ENCODE peak calls at places on chromosomes 13 and 19, in six cellular contexts. One of them, this sample, is unnamed.

GRCh38 chr13:32650705-32651311 is 64.6 kb downstream of the PDS5B start:
- DNase-seq in nephron progenitor cell: peak
- DNase-seq in choroid plexus epithelial cell: peak
- DNase-seq in A673: peak
- DNase-seq in type B pancreatic cell: no peak
- DNase-seq in tibial artery: no peak
- DNase-seq in this sample: peak

GRCh38 chr19:13103961-13104847 is 1.5 kb upstream of the LYL1 start:
- DNase-seq in tibial artery: peak
- DNase-seq in type B pancreatic cell: no peak
- DNase-seq in choroid plexus epithelial cell: no peak
- DNase-seq in nephron progenitor cell: peak
- DNase-seq in A673: no peak
- DNase-seq in this sample: peak

GRCh38 chr13:48292650-48293049 is 10.9 kb upstream of the RB1 start:
- DNase-seq in tibial artery: no peak
- DNase-seq in type B pancreatic cell: no peak
- DNase-seq in A673: no peak
- DNase-seq in nephron progenitor cell: no peak
- DNase-seq in choroid plexus epithelial cell: no peak
- DNase-seq in this sample: no peak

GRCh38 chr13:101144808-101145419 is 271.4 kb downstream of the NALCN start:
- DNase-seq in nephron progenitor cell: peak
- DNase-seq in type B pancreatic cell: no peak
- DNase-seq in choroid plexus epithelial cell: peak
- DNase-seq in tibial artery: no peak
- DNase-seq in A673: peak
- DNase-seq in this sample: peak

GRCh38 chr13:33014291-33014690 is 1.9 kb upstream of the KL start:
- DNase-seq in tibial artery: no peak
- DNase-seq in type B pancreatic cell: no peak
- DNase-seq in nephron progenitor cell: no peak
- DNase-seq in A673: no peak
- DNase-seq in choroid plexus epithelial cell: no peak
- DNase-seq in this sample: no peak

GRCh38 chr19:30681162-30681996 is 309.2 kb downstream of the ZNF536 start:
- DNase-seq in nephron progenitor cell: no peak
- DNase-seq in A673: no peak
- DNase-seq in type B pancreatic cell: no peak
- DNase-seq in choroid plexus epithelial cell: no peak
- DNase-seq in tibial artery: no peak
- DNase-seq in this sample: no peak

GRCh38 chr13:99916366-99917103 is 55.0 kb downstream of the ZIC5 start:
- DNase-seq in nephron progenitor cell: no peak
- DNase-seq in type B pancreatic cell: no peak
- DNase-seq in A673: peak
- DNase-seq in tibial artery: no peak
- DNase-seq in choroid plexus epithelial cell: peak
- DNase-seq in this sample: peak

GRCh38 chr13:20391597-20392452 is 133.8 kb downstream of the CRYL1 start:
- DNase-seq in type B pancreatic cell: no peak
- DNase-seq in tibial artery: no peak
- DNase-seq in nephron progenitor cell: peak
- DNase-seq in choroid plexus epithelial cell: no peak
- DNase-seq in A673: peak
- DNase-seq in this sample: no peak

GRCh38 chr13:94268661-94269060 is 210.8 kb downstream of the DCT start:
- DNase-seq in nephron progenitor cell: no peak
- DNase-seq in A673: no peak
- DNase-seq in type B pancreatic cell: no peak
- DNase-seq in choroid plexus epithelial cell: peak
- DNase-seq in tibial artery: no peak
- DNase-seq in this sample: no peak

GRCh38 chr13:91142572-91142971 is 204.9 kb upstream of the MIR17HG start:
- DNase-seq in choroid plexus epithelial cell: peak
- DNase-seq in tibial artery: no peak
- DNase-seq in type B pancreatic cell: no peak
- DNase-seq in A673: no peak
- DNase-seq in nephron progenitor cell: no peak
- DNase-seq in this sample: no peak

GRCh38 chr19:46890423-46891170 is 29.8 kb downstream of the ARHGAP35 start:
- DNase-seq in type B pancreatic cell: no peak
- DNase-seq in A673: no peak
- DNase-seq in nephron progenitor cell: no peak
- DNase-seq in choroid plexus epithelial cell: peak
- DNase-seq in tibial artery: no peak
- DNase-seq in this sample: no peak

GRCh38 chr13:109857803-109858202 is 71.4 kb upstream of the IRS2 start:
- DNase-seq in choroid plexus epithelial cell: no peak
- DNase-seq in nephron progenitor cell: no peak
- DNase-seq in type B pancreatic cell: no peak
- DNase-seq in tibial artery: no peak
- DNase-seq in A673: no peak
- DNase-seq in this sample: no peak

GRCh38 chr19:6239401-6239844 is 40.4 kb downstream of the MLLT1 start:
- DNase-seq in tibial artery: no peak
- DNase-seq in type B pancreatic cell: no peak
- DNase-seq in A673: no peak
- DNase-seq in nephron progenitor cell: no peak
- DNase-seq in choroid plexus epithelial cell: no peak
- DNase-seq in this sample: no peak

GRCh38 chr19:6551607-6552450 is 21.0 kb downstream of the TNFSF9 start:
- DNase-seq in nephron progenitor cell: peak
- DNase-seq in tibial artery: no peak
- DNase-seq in choroid plexus epithelial cell: no peak
- DNase-seq in type B pancreatic cell: no peak
- DNase-seq in A673: peak
- DNase-seq in this sample: peak

GRCh38 chr19:13748169-13748884 is 16.0 kb upstream of the MRI1 start:
- DNase-seq in type B pancreatic cell: no peak
- DNase-seq in choroid plexus epithelial cell: peak
- DNase-seq in tibial artery: no peak
- DNase-seq in nephron progenitor cell: no peak
- DNase-seq in A673: no peak
- DNase-seq in this sample: no peak

GRCh38 chr13:65926750-65927171 is 1303.4 kb downstream of the PCDH9 start:
- DNase-seq in choroid plexus epithelial cell: no peak
- DNase-seq in nephron progenitor cell: peak
- DNase-seq in tibial artery: no peak
- DNase-seq in A673: no peak
- DNase-seq in type B pancreatic cell: no peak
- DNase-seq in this sample: no peak

GRCh38 chr13:42894765-42895181 is 97.3 kb downstream of the EPSTI1 start:
- DNase-seq in choroid plexus epithelial cell: peak
- DNase-seq in tibial artery: no peak
- DNase-seq in type B pancreatic cell: no peak
- DNase-seq in A673: no peak
- DNase-seq in nephron progenitor cell: no peak
- DNase-seq in this sample: no peak

GRCh38 chr19:32041681-32042292 is 303.6 kb upstream of the ZNF507 start:
- DNase-seq in A673: peak
- DNase-seq in tibial artery: no peak
- DNase-seq in type B pancreatic cell: no peak
- DNase-seq in choroid plexus epithelial cell: peak
- DNase-seq in nephron progenitor cell: peak
- DNase-seq in this sample: no peak
- TF ChIP-seq CTCF in A673: peak
- TF ChIP-seq CTCF in tibial artery: no peak
- TF ChIP-seq CTCF in type B pancreatic cell: peak
- TF ChIP-seq CTCF in choroid plexus epithelial cell: peak
- TF ChIP-seq CTCF in nephron progenitor cell: peak
- TF ChIP-seq CTCF in this sample: no peak

DNA sequence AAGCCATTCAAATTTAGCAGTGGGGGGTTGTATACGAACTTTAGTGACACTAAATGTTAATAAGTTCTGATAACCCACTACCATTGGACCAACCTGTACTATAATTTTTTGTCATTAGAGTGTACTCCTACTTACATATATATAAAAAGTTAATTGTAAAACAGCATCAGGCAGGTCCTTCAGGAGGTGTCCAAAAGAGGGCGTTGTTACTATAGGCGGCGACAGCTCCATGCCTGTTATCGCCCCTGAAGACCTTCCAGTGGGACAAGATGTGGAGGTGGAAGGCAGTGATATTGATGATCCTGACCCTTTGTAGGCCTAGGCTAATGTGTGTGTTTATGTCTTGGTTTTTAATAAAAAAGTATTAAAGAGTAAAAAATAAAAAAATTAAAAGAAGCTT is 27.5 kb downstream of the SPRYD7 start:
- DNase-seq in type B pancreatic cell: no peak
- DNase-seq in choroid plexus epithelial cell: no peak
- DNase-seq in tibial artery: no peak
- DNase-seq in A673: peak
- DNase-seq in nephron progenitor cell: no peak
- DNase-seq in this sample: no peak
- TF ChIP-seq CTCF in type B pancreatic cell: peak
- TF ChIP-seq CTCF in choroid plexus epithelial cell: peak
- TF ChIP-seq CTCF in tibial artery: no peak
- TF ChIP-seq CTCF in A673: peak
- TF ChIP-seq CTCF in nephron progenitor cell: no peak
- TF ChIP-seq CTCF in this sample: no peak

GRCh38 chr19:1575323-1576241 is 7.5 kb upstream of the MEX3D start:
- DNase-seq in type B pancreatic cell: no peak
- DNase-seq in A673: no peak
- DNase-seq in nephron progenitor cell: no peak
- DNase-seq in choroid plexus epithelial cell: no peak
- DNase-seq in tibial artery: no peak
- DNase-seq in this sample: no peak

GRCh38 chr19:1577929-1578618 is 9.9 kb upstream of the MEX3D start:
- DNase-seq in type B pancreatic cell: no peak
- DNase-seq in A673: no peak
- DNase-seq in nephron progenitor cell: no peak
- DNase-seq in tibial artery: no peak
- DNase-seq in choroid plexus epithelial cell: no peak
- DNase-seq in this sample: no peak

GRCh38 chr19:1574763-1575162 is 6.6 kb upstream of the MEX3D start:
- DNase-seq in tibial artery: no peak
- DNase-seq in nephron progenitor cell: no peak
- DNase-seq in type B pancreatic cell: no peak
- DNase-seq in choroid plexus epithelial cell: no peak
- DNase-seq in A673: no peak
- DNase-seq in this sample: no peak

GRCh38 chr19:1577090-1577928 is 9.2 kb upstream of the MEX3D start:
- DNase-seq in tibial artery: no peak
- DNase-seq in type B pancreatic cell: no peak
- DNase-seq in A673: no peak
- DNase-seq in choroid plexus epithelial cell: no peak
- DNase-seq in nephron progenitor cell: no peak
- DNase-seq in this sample: no peak

GRCh38 chr19:1576242-1577089 is 8.3 kb upstream of the MEX3D start:
- DNase-seq in nephron progenitor cell: no peak
- DNase-seq in tibial artery: no peak
- DNase-seq in A673: no peak
- DNase-seq in choroid plexus epithelial cell: no peak
- DNase-seq in type B pancreatic cell: no peak
- DNase-seq in this sample: no peak
- TF ChIP-seq CTCF in nephron progenitor cell: no peak
- TF ChIP-seq CTCF in tibial artery: no peak
- TF ChIP-seq CTCF in A673: no peak
- TF ChIP-seq CTCF in choroid plexus epithelial cell: no peak
- TF ChIP-seq CTCF in type B pancreatic cell: no peak
- TF ChIP-seq CTCF in this sample: no peak

DNA sequence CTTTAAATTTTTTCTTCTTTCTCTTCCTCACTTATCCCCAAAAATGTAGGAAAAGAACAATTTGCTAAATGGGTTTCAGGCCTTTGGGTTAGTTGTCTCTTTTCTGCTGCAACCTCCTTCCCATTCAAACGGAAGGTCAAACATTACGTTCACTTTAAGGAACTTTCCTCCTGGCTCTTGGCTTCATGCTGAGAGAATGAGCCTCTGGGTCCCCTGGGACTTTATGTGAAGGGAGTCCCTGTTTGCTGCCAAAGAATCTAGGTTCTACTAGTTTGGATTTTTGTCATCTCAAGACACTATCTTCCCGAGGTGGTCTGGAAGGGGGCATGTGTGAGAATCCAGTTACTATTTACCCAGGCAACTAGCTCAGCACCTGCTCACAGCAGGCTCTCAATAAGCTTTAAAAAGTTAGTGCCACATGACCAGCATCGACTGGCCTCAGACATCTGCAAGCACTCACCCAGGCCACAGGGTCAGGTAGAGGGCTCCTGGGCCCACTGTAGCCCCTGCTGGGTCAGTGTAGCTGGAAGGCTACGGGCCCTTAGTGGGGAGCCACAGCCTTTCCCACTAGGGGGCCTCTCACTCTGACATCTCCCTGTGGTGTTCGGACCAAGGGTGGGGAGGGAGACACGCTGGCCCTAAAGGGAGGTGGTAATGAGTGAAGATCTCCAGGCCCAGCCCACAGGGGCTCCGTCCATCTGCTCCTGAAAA is 40.5 kb downstream of the FAM124A start:
- DNase-seq in type B pancreatic cell: no peak
- DNase-seq in A673: peak
- DNase-seq in tibial artery: no peak
- DNase-seq in choroid plexus epithelial cell: peak
- DNase-seq in nephron progenitor cell: peak
- DNase-seq in this sample: no peak
- TF ChIP-seq CTCF in type B pancreatic cell: no peak
- TF ChIP-seq CTCF in A673: peak
- TF ChIP-seq CTCF in tibial artery: no peak
- TF ChIP-seq CTCF in choroid plexus epithelial cell: peak
- TF ChIP-seq CTCF in nephron progenitor cell: no peak
- TF ChIP-seq CTCF in this sample: peak

GRCh38 chr19:2171349-2172145 is 7.8 kb downstream of the DOT1L start:
- DNase-seq in tibial artery: no peak
- DNase-seq in type B pancreatic cell: no peak
- DNase-seq in choroid plexus epithelial cell: peak
- DNase-seq in A673: no peak
- DNase-seq in nephron progenitor cell: no peak
- DNase-seq in this sample: peak
- TF ChIP-seq CTCF in tibial artery: no peak
- TF ChIP-seq CTCF in type B pancreatic cell: peak
- TF ChIP-seq CTCF in choroid plexus epithelial cell: peak
- TF ChIP-seq CTCF in A673: no peak
- TF ChIP-seq CTCF in nephron progenitor cell: no peak
- TF ChIP-seq CTCF in this sample: peak

GRCh38 chr13:111039735-111040134 is 75.4 kb upstream of the ARHGEF7 start:
- DNase-seq in nephron progenitor cell: no peak
- DNase-seq in choroid plexus epithelial cell: no peak
- DNase-seq in A673: no peak
- DNase-seq in tibial artery: no peak
- DNase-seq in type B pancreatic cell: no peak
- DNase-seq in this sample: no peak
- TF ChIP-seq CTCF in nephron progenitor cell: no peak
- TF ChIP-seq CTCF in choroid plexus epithelial cell: no peak
- TF ChIP-seq CTCF in A673: no peak
- TF ChIP-seq CTCF in tibial artery: no peak
- TF ChIP-seq CTCF in type B pancreatic cell: no peak
- TF ChIP-seq CTCF in this sample: no peak